ENCODE peak calls at places on chromosome 3, in ten cellular contexts. V, D, P, W, N, K, E, M, S and A are unnamed samples.

GRCh38 chr3:112746675-112747276 is 99.9 kb downstream of the CD200R1L start:
- DNase-seq in V (no peak), D (no peak), P (no peak), W (no peak), N (peak; percentile 59), K (no peak), E (no peak), M (no peak), S (no peak), A (no peak)

GRCh38 chr3:149120051-149120972 is 9.1 kb upstream of the HPS3 start:
- DNase-seq in V (no peak), D (no peak), P (peak; percentile 67), W (no peak), N (peak; percentile 43), K (peak; percentile 58), E (peak; percentile 54), M (no peak), S (no peak), A (peak; percentile 77)

GRCh38 chr3:165148901-165149441 is 47.2 kb downstream of the SLITRK3 start:
- DNase-seq in V (no peak), D (no peak), P (no peak), W (no peak), N (no peak), K (no peak), E (no peak), M (no peak), S (no peak), A (no peak)

GRCh38 chr3:23865595-23866396 is 51.0 kb downstream of the NKIRAS1 start:
- DNase-seq in V (peak; percentile 75), D (no peak), P (peak; percentile 48), W (no peak), N (no peak), K (no peak), E (peak; percentile 46), M (no peak), S (peak; percentile 63), A (no peak)

GRCh38 chr3:112097378-112097777 is 11.2 kb downstream of the C3orf52 start:
- DNase-seq in V (no peak), D (no peak), P (no peak), W (no peak), N (peak; percentile 97), K (peak; percentile 93), E (peak; percentile 81), M (peak; percentile 89), S (no peak), A (no peak)

GRCh38 chr3:4709336-4709735 is 216.2 kb downstream of the ITPR1 start:
- DNase-seq in V (no peak), D (no peak), P (no peak), W (no peak), N (peak; percentile 57), K (no peak), E (no peak), M (no peak), S (no peak), A (no peak)

GRCh38 chr3:16906679-16907078 is 21.9 kb downstream of the PLCL2 start:
- DNase-seq in V (no peak), D (no peak), P (no peak), W (no peak), N (no peak), K (no peak), E (no peak), M (no peak), S (no peak), A (no peak)

GRCh38 chr3:12158387-12159226 is at the start of gene TIMP4:
- DNase-seq in V (peak; percentile 81), D (no peak), P (no peak), W (no peak), N (no peak), K (no peak), E (peak; percentile 37), M (no peak), S (peak; percentile 56), A (no peak)

GRCh38 chr3:188527389-188527788 is 373.4 kb downstream of the LPP start:
- DNase-seq in V (no peak), D (no peak), P (no peak), W (no peak), N (no peak), K (no peak), E (no peak), M (no peak), S (no peak), A (no peak)

GRCh38 chr3:8757551-8758518 is 11.6 kb downstream of the OXTR start:
- DNase-seq in V (peak; percentile 48), D (no peak), P (no peak), W (no peak), N (peak; percentile 80), K (no peak), E (no peak), M (peak; percentile 63), S (no peak), A (no peak)

GRCh38 chr3:124584552-124585391 is 145.5 kb upstream of the UMPS start:
- DNase-seq in V (peak; percentile 94), D (peak; percentile 32), P (peak; percentile 35), W (peak; percentile 27), N (no peak), K (peak; percentile 61), E (peak; percentile 48), M (peak; percentile 67), S (peak; percentile 93), A (no peak)

GRCh38 chr3:125128861-125129501 is 73.2 kb upstream of the HEG1 start:
- DNase-seq in V (no peak), D (no peak), P (no peak), W (no peak), N (peak; percentile 82), K (no peak), E (peak; percentile 79), M (peak; percentile 59), S (no peak), A (no peak)

GRCh38 chr3:149547954-149548728 is 73.6 kb downstream of the TM4SF4 start:
- DNase-seq in V (no peak), D (no peak), P (no peak), W (no peak), N (no peak), K (peak; percentile 86), E (peak; percentile 56), M (peak; percentile 56), S (no peak), A (no peak)